ENCODE peak calls at places on chromosome 20, in seven cellular contexts. W, R, B, T, Q, U and E are unnamed samples.

GRCh38 chr20:24683676-24684075 is 214.2 kb downstream of the SYNDIG1 start:
- DNase-seq in W (peak), R (no peak), B (no peak), T (peak), Q (no peak), U (no peak), E (peak)

GRCh38 chr20:37443596-37443995 is 77.5 kb upstream of the NNAT start:
- DNase-seq in W (no peak), R (no peak), B (no peak), T (no peak), Q (no peak), U (no peak), E (no peak)

GRCh38 chr20:3037654-3038053 is 5.8 kb upstream of the GNRH2 start:
- DNase-seq in W (no peak), R (no peak), B (no peak), T (no peak), Q (no peak), U (no peak), E (no peak)

GRCh38 chr20:37259031-37259430 is 2.6 kb downstream of the GHRH start:
- DNase-seq in W (peak), R (no peak), B (no peak), T (no peak), Q (no peak), U (no peak), E (no peak)

GRCh38 chr20:2693286-2693995 is 861 bp downstream of the EBF4 start:
- DNase-seq in W (peak), R (peak), B (peak), T (no peak), Q (peak), U (peak), E (peak)

GRCh38 chr20:25127761-25128537 is 46.0 kb upstream of the VSX1 start:
- DNase-seq in W (no peak), R (no peak), B (no peak), T (no peak), Q (no peak), U (no peak), E (no peak)

GRCh38 chr20:54260116-54260515 is 52.2 kb downstream of the PFDN4 start:
- DNase-seq in W (no peak), R (no peak), B (no peak), T (no peak), Q (no peak), U (no peak), E (no peak)

GRCh38 chr20:57665589-57665971 is 44.2 kb downstream of the PMEPA1 start:
- DNase-seq in W (no peak), R (no peak), B (no peak), T (no peak), Q (no peak), U (no peak), E (no peak)

GRCh38 chr20:8432435-8433148 is 300.5 kb downstream of the PLCB1 start:
- DNase-seq in W (no peak), R (no peak), B (no peak), T (no peak), Q (peak), U (no peak), E (no peak)

GRCh38 chr20:63089051-63089907 is 82.5 kb upstream of the BHLHE23 start:
- DNase-seq in W (peak), R (no peak), B (no peak), T (no peak), Q (no peak), U (no peak), E (peak)

DNA sequence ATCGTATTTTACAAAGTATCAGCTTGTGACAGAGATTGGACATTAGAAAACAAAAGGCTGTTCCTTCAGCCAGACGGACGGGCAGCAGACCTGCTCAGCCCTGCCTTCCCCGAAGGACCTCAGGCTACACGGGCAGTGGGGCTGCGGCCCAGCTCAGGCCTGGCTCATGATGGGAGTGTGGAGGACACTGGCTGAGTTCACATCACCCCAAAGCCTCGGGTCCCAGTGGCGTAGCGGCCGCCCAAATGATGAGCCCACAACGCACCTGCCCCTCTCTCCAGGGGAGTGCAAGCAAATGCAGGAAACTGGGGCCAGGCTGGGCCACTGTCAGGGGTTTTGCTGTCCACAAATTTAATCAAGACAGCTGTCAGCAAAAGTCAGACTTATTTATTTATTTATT is 356.8 kb downstream of the TAF4 start:
- DNase-seq in W (no peak), R (no peak), B (no peak), T (no peak), Q (no peak), U (no peak), E (peak)
- TF ChIP-seq CTCF in W (no peak), R (no peak), B (no peak), T (no peak), Q (no peak), U (no peak), E (no peak)

GRCh38 chr20:23048283-23049200 is 930 bp downstream of the THBD start:
- DNase-seq in W (peak), R (peak), B (peak), T (peak), Q (peak), U (no peak), E (peak)
- TF ChIP-seq CTCF in W (no peak), R (peak), B (peak), T (peak), Q (peak), U (no peak), E (peak)

GRCh38 chr20:41848180-41848579 is 230.0 kb upstream of the CHD6 start:
- DNase-seq in W (no peak), R (no peak), B (no peak), T (no peak), Q (no peak), U (no peak), E (no peak)
- TF ChIP-seq CTCF in W (no peak), R (no peak), B (no peak), T (no peak), Q (no peak), U (no peak), E (no peak)

GRCh38 chr20:49889943-49890650 is 25.2 kb downstream of the SPATA2 start:
- DNase-seq in W (no peak), R (no peak), B (no peak), T (no peak), Q (no peak), U (peak), E (no peak)
- TF ChIP-seq CTCF in W (no peak), R (peak), B (no peak), T (no peak), Q (no peak), U (peak), E (peak)

GRCh38 chr20:35515341-35515740 is 14.1 kb downstream of the C20orf173 start:
- DNase-seq in W (no peak), R (no peak), B (no peak), T (no peak), Q (no peak), U (no peak), E (no peak)

GRCh38 chr20:35510946-35511735 is 18.3 kb downstream of the C20orf173 start:
- DNase-seq in W (no peak), R (no peak), B (no peak), T (no peak), Q (no peak), U (no peak), E (no peak)

GRCh38 chr20:35514371-35514960 is 15.0 kb downstream of the C20orf173 start:
- DNase-seq in W (no peak), R (no peak), B (no peak), T (no peak), Q (no peak), U (no peak), E (no peak)

GRCh38 chr20:35508493-35509218 is 20.8 kb downstream of the C20orf173 start:
- DNase-seq in W (no peak), R (no peak), B (no peak), T (no peak), Q (no peak), U (no peak), E (no peak)

DNA sequence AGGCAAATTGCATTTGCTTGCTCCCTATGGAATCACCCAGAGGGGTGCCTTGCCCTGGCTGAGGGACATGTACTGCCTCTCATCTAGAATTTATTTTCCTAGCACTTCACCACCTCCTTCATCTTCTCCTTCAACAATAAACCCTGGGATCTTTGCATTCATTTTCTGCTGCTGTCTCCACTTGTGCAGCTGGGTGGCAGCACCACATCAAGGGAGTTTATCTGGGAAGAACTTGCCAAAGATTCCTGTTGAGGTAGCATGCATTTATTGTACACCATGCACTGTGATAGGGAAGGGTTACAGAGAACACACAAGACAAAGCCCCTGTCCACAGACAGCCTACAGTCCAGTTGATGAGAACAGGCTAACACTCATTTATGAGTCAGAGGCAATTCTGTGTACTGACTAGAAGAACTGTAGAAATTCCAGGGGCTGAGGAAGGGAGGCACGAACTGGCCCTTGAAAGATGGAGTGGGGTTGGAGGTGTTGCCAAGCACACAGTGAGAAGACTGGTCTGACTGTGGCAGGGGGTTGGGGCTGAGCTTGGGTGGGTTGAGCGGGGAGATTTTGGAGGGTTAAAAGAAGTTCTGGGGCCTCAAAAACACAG is 17.5 kb downstream of the C20orf173 start:
- DNase-seq in W (no peak), R (peak), B (peak), T (no peak), Q (no peak), U (no peak), E (no peak)
- TF ChIP-seq CTCF in W (no peak), R (peak), B (peak), T (peak), Q (peak), U (no peak), E (peak)

GRCh38 chr20:51372176-51372803 is 170.2 kb downstream of the NFATC2 start:
- DNase-seq in W (peak), R (peak), B (peak), T (peak), Q (peak), U (peak), E (peak)
- TF ChIP-seq CTCF in W (peak), R (peak), B (peak), T (peak), Q (peak), U (peak), E (peak)

GRCh38 chr20:18020931-18021330 is 36.8 kb downstream of the OVOL2 start:
- DNase-seq in W (no peak), R (no peak), B (no peak), T (no peak), Q (no peak), U (no peak), E (no peak)
- TF ChIP-seq CTCF in W (no peak), R (no peak), B (no peak), T (no peak), Q (no peak), U (no peak), E (no peak)